ENCODE peak calls at places on chromosomes 3 and 15, in ten cellular contexts. T is SK-N-SH; X is H1; M is PC-3; R is dorsolateral prefrontal cortex; B is PC-9; U is AG04450; P is osteoblast; Z is CD4-positive, alpha-beta T cell; Q is ovary. C is an unnamed sample.

GRCh38 chr15:51265037-51265555 is 73.3 kb downstream of the CYP19A1 start:
- DNase-seq in T (no peak), X (no peak), M (no peak), R (no peak), B (no peak), U (no peak), P (peak; percentile 63), Z (no peak), Q (no peak), C (no peak)

GRCh38 chr15:73026496-73027054 is 25.7 kb upstream of the NEO1 start:
- DNase-seq in T (no peak), X (no peak), M (no peak), R (no peak), B (no peak), U (no peak), P (no peak), Z (no peak), Q (no peak), C (no peak)

GRCh38 chr3:53318522-53318921 is 28.8 kb downstream of the DCP1A start:
- DNase-seq in T (no peak), X (no peak), M (no peak), R (no peak), B (no peak), U (peak; percentile 23), P (peak; percentile 71), Z (no peak), Q (no peak), C (no peak)

GRCh38 chr3:114597012-114597411 is 303.2 kb downstream of the TIGIT start:
- DNase-seq in T (no peak), X (no peak), M (peak; percentile 6), R (no peak), B (no peak), U (no peak), P (no peak), Z (no peak), Q (no peak), C (no peak)

GRCh38 chr15:35040339-35041255 is 44.5 kb downstream of the NANOGP8 start:
- DNase-seq in T (peak; percentile 17), X (no peak), M (no peak), R (no peak), B (no peak), U (no peak), P (no peak), Z (no peak), Q (no peak), C (no peak)

GRCh38 chr15:69467636-69468035 is 15.0 kb downstream of the RPLP1 start:
- DNase-seq in T (no peak), X (no peak), M (peak; percentile 75), R (no peak), B (no peak), U (no peak), P (no peak), Z (no peak), Q (no peak), C (no peak)

GRCh38 chr15:99103279-99103678 is 1.6 kb upstream of the SYNM start:
- DNase-seq in T (no peak), X (no peak), M (no peak), R (no peak), B (no peak), U (no peak), P (no peak), Z (no peak), Q (no peak), C (no peak)

GRCh38 chr15:74682954-74683353 is 12.9 kb downstream of the EDC3 start:
- DNase-seq in T (no peak), X (no peak), M (no peak), R (no peak), B (no peak), U (no peak), P (no peak), Z (no peak), Q (no peak), C (no peak)

GRCh38 chr15:21261396-21261964 is 178.8 kb downstream of the POTEB3 start:
- DNase-seq in T (no peak), X (no peak), M (peak; percentile 0), R (peak; percentile 37), B (no peak), U (no peak), P (no peak), Z (no peak), Q (no peak), C (no peak)

GRCh38 chr15:41999290-42000285 is 21.3 kb downstream of the PLA2G4E start:
- DNase-seq in T (no peak), X (no peak), M (no peak), R (no peak), B (no peak), U (no peak), P (peak; percentile 63), Z (no peak), Q (no peak), C (no peak)

GRCh38 chr3:196971094-196971698 is 2.6 kb upstream of the PIGZ start:
- DNase-seq in T (no peak), X (no peak), M (peak; percentile 54), R (no peak), B (peak; percentile 30), U (no peak), P (peak; percentile 43), Z (no peak), Q (no peak), C (no peak)

GRCh38 chr3:196969001-196969659 is 497 bp upstream of the PIGZ start:
- DNase-seq in T (peak; percentile 79), X (no peak), M (peak; percentile 19), R (no peak), B (peak; percentile 41), U (no peak), P (peak; percentile 90), Z (no peak), Q (no peak), C (no peak)

GRCh38 chr3:196968233-196969000 is at the start of gene PIGZ:
- DNase-seq in T (peak; percentile 86), X (no peak), M (peak; percentile 54), R (no peak), B (peak; percentile 62), U (no peak), P (peak; percentile 95), Z (no peak), Q (no peak), C (no peak)

GRCh38 chr3:196970547-196971093 is 2.0 kb upstream of the PIGZ start:
- DNase-seq in T (no peak), X (no peak), M (no peak), R (no peak), B (no peak), U (no peak), P (no peak), Z (no peak), Q (no peak), C (no peak)

GRCh38 chr3:196969660-196970546 is 1.3 kb upstream of the PIGZ start:
- DNase-seq in T (peak; percentile 97), X (no peak), M (peak; percentile 76), R (no peak), B (peak; percentile 80), U (no peak), P (peak; percentile 98), Z (peak; percentile 37), Q (no peak), C (no peak)
- TF ChIP-seq CTCF in T (peak; percentile 65), X (peak; percentile 78), M (peak; percentile 64), R (peak; percentile 79), B (peak; percentile 72), U (no peak), P (peak; percentile 48), Z (peak; percentile 61), Q (peak; percentile 80), C (peak; percentile 95)

GRCh38 chr15:52790166-52790708 is at the start of gene ONECUT1:
- DNase-seq in T (peak; percentile 92), X (no peak), M (peak; percentile 41), R (no peak), B (peak; percentile 46), U (no peak), P (peak; percentile 97), Z (peak; percentile 25), Q (no peak), C (no peak)

GRCh38 chr15:52789008-52789600 is 1.0 kb downstream of the ONECUT1 start:
- DNase-seq in T (no peak), X (no peak), M (no peak), R (no peak), B (no peak), U (no peak), P (peak; percentile 73), Z (no peak), Q (no peak), C (no peak)

GRCh38 chr15:52791776-52792175 is 1.6 kb upstream of the ONECUT1 start:
- DNase-seq in T (no peak), X (no peak), M (no peak), R (no peak), B (no peak), U (no peak), P (peak; percentile 82), Z (no peak), Q (no peak), C (no peak)

GRCh38 chr15:52789601-52790165 is 453 bp downstream of the ONECUT1 start:
- DNase-seq in T (peak; percentile 67), X (no peak), M (no peak), R (no peak), B (no peak), U (no peak), P (peak; percentile 81), Z (no peak), Q (no peak), C (no peak)

GRCh38 chr15:52790941-52791751 is 1.0 kb upstream of the ONECUT1 start:
- DNase-seq in T (peak; percentile 57), X (no peak), M (no peak), R (no peak), B (no peak), U (no peak), P (peak; percentile 83), Z (no peak), Q (no peak), C (no peak)
- H3K27me3 ChIP-seq in T (peaks cover 93% of the 10 kb centered on the region), X (peaks cover 93% of the 10 kb centered on the region), M (peaks cover 36% of the 10 kb centered on the region), R (peaks cover 94% of the 10 kb centered on the region), B (peaks cover 20% of the 10 kb centered on the region), U (peaks cover 87% of the 10 kb centered on the region), P (peaks cover 82% of the 10 kb centered on the region), Z (peaks cover 89% of the 10 kb centered on the region), Q (no peaks in the 10 kb centered on the region), C (peaks cover 100% of the 10 kb centered on the region)

DNA sequence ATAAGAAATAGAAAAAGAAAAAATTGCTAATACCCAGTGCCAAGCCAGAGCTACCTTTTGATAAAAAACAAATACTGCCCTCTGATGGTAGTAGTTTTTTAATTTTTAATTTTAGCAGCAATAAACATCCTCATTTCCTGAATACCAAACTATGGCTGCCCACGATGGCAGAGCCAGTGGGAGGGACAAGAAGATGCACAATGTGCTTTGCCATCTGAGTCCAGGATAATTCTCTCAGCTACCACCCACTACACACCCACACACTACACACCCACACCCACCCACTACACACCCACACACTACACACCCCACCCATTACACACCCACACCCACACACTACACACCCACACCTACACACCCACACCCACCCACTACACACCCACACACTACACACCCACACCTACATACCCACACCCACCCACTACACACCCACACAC is 17.8 kb downstream of the CEP19 start:
- DNase-seq in T (peak; percentile 51), X (no peak), M (peak; percentile 50), R (no peak), B (peak; percentile 15), U (no peak), P (peak; percentile 89), Z (no peak), Q (no peak), C (no peak)
- TF ChIP-seq CTCF in T (peak; percentile 35), X (no peak), M (peak; percentile 29), R (no peak), B (peak; percentile 52), U (peak; percentile 10), P (no peak), Z (peak; percentile 28), Q (no peak), C (no peak)

DNA sequence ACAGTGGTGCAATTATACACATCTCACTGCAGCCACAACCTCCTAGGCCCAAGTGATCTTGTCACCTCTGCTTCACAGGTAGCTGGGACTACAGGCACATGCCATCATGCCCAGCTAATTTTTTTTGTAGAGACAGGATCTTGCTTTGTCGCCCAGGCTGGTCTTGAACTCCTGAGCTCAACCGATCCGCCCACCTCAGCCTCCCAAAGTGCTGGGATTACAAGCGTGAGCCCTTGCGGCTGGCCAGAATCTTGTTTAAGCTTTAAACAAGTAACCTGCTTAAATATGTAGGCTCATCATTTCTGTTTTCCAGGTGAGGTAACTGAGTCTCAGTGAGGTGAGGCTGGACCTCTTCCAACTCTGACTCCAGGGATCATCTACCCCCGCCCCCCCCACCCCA is 7.7 kb upstream of the PSTPIP1 start:
- DNase-seq in T (no peak), X (no peak), M (no peak), R (no peak), B (no peak), U (no peak), P (no peak), Z (no peak), Q (no peak), C (no peak)
- H3K27me3 ChIP-seq in T (no peaks in the 10 kb centered on the region), X (no peaks in the 10 kb centered on the region), M (no peaks in the 10 kb centered on the region), R (no peaks in the 10 kb centered on the region), B (no peaks in the 10 kb centered on the region), U (peaks cover 18% of the 10 kb centered on the region), P (no peaks in the 10 kb centered on the region), Z (no peaks in the 10 kb centered on the region), Q (no peaks in the 10 kb centered on the region), C (no peaks in the 10 kb centered on the region)

C was measured in esophagus squamous epithelium.